ENCODE peak calls at places on chromosomes 11 and 22, in four cellular contexts. D, Y, O and R are unnamed samples.

GRCh38 chr11:110000045-110000502 is 93.1 kb upstream of the ZC3H12C start:
- DNase-seq in D (no peak), Y (peak; percentile 68), O (peak; percentile 99), R (peak; percentile 96)

GRCh38 chr11:72421351-72421750 is 13.0 kb downstream of the CLPB start:
- DNase-seq in D (no peak), Y (no peak), O (peak; percentile 20), R (peak; percentile 19)

GRCh38 chr11:117909611-117910382 is 19.4 kb downstream of the TMPRSS13 start:
- DNase-seq in D (no peak), Y (no peak), O (no peak), R (no peak)

GRCh38 chr11:45993438-45994064 is 71.1 kb downstream of the LARGE2 start:
- DNase-seq in D (no peak), Y (no peak), O (no peak), R (peak; percentile 53)

GRCh38 chr11:2592559-2593392 is 107.0 kb downstream of the KCNQ1OT1 start:
- DNase-seq in D (no peak), Y (no peak), O (no peak), R (no peak)

GRCh38 chr11:65565624-65566453 is 4.4 kb upstream of the ZNRD2 start:
- DNase-seq in D (peak; percentile 62), Y (no peak), O (peak; percentile 35), R (peak; percentile 50)

GRCh38 chr11:93005239-93005638 is 35.8 kb downstream of the MTNR1B start:
- DNase-seq in D (peak; percentile 7), Y (no peak), O (peak; percentile 63), R (peak; percentile 9)

GRCh38 chr11:32176223-32176811 is 85.4 kb downstream of the RCN1 start:
- DNase-seq in D (peak; percentile 92), Y (no peak), O (peak; percentile 76), R (peak; percentile 80)

GRCh38 chr22:17964153-17964552 is 60.2 kb downstream of the MICAL3 start:
- DNase-seq in D (peak; percentile 34), Y (no peak), O (no peak), R (no peak)

GRCh38 chr22:45503816-45504702 is 1.4 kb downstream of the FBLN1 start:
- DNase-seq in D (peak; percentile 73), Y (no peak), O (peak; percentile 72), R (peak; percentile 83)

GRCh38 chr11:83566948-83567347 is 280.8 kb upstream of the CCDC90B start:
- DNase-seq in D (no peak), Y (no peak), O (peak; percentile 83), R (peak; percentile 93)